ENCODE peak calls at places on chromosome 4, in six cellular contexts. One of them, this sample, is unnamed.

GRCh38 chr4:6608758-6609414 is 31.6 kb upstream of the MRFAP1 start:
- DNase-seq in heart right ventricle: no peak
- DNase-seq in memory B cell: no peak
- DNase-seq in mesothelial cell of epicardium: no peak
- DNase-seq in activated CD4-positive, alpha-beta T cell treated with anti-CD3 and anti-CD28 coated beads, Interleukin-2, amount 10 ng/mL, durations not matched to agents 7 days and 5 days: no peak
- DNase-seq in activated naive CD4-positive, alpha-beta T cell: no peak
- DNase-seq in this sample: no peak

GRCh38 chr4:180913750-180914149 is 1329.5 kb upstream of the TENM3 start:
- DNase-seq in heart right ventricle: no peak
- DNase-seq in memory B cell: no peak
- DNase-seq in mesothelial cell of epicardium: no peak
- DNase-seq in activated CD4-positive, alpha-beta T cell treated with anti-CD3 and anti-CD28 coated beads, Interleukin-2, amount 10 ng/mL, durations not matched to agents 7 days and 5 days: no peak
- DNase-seq in activated naive CD4-positive, alpha-beta T cell: no peak
- DNase-seq in this sample: no peak

GRCh38 chr4:101599620-101600019 is 190.9 kb upstream of the BANK1 start:
- DNase-seq in heart right ventricle: no peak
- DNase-seq in memory B cell: no peak
- DNase-seq in mesothelial cell of epicardium: no peak
- DNase-seq in activated CD4-positive, alpha-beta T cell treated with anti-CD3 and anti-CD28 coated beads, Interleukin-2, amount 10 ng/mL, durations not matched to agents 7 days and 5 days: no peak
- DNase-seq in activated naive CD4-positive, alpha-beta T cell: no peak
- DNase-seq in this sample: no peak

GRCh38 chr4:83486457-83487129 is 1.7 kb upstream of the ABRAXAS1 start:
- DNase-seq in heart right ventricle: no peak
- DNase-seq in memory B cell: no peak
- DNase-seq in mesothelial cell of epicardium: no peak
- DNase-seq in activated CD4-positive, alpha-beta T cell treated with anti-CD3 and anti-CD28 coated beads, Interleukin-2, amount 10 ng/mL, durations not matched to agents 7 days and 5 days: no peak
- DNase-seq in activated naive CD4-positive, alpha-beta T cell: no peak
- DNase-seq in this sample: no peak

GRCh38 chr4:139607302-139608060 is 51.5 kb upstream of the SETD7 start:
- DNase-seq in heart right ventricle: no peak
- DNase-seq in memory B cell: no peak
- DNase-seq in mesothelial cell of epicardium: no peak
- DNase-seq in activated CD4-positive, alpha-beta T cell treated with anti-CD3 and anti-CD28 coated beads, Interleukin-2, amount 10 ng/mL, durations not matched to agents 7 days and 5 days: no peak
- DNase-seq in activated naive CD4-positive, alpha-beta T cell: no peak
- DNase-seq in this sample: no peak

GRCh38 chr4:123390846-123391456 is 5.6 kb upstream of the SPRY1 start:
- DNase-seq in heart right ventricle: no peak
- DNase-seq in memory B cell: no peak
- DNase-seq in mesothelial cell of epicardium: no peak
- DNase-seq in activated CD4-positive, alpha-beta T cell treated with anti-CD3 and anti-CD28 coated beads, Interleukin-2, amount 10 ng/mL, durations not matched to agents 7 days and 5 days: no peak
- DNase-seq in activated naive CD4-positive, alpha-beta T cell: no peak
- DNase-seq in this sample: no peak

GRCh38 chr4:145285928-145286327 is 105.5 kb upstream of the OTUD4 start:
- DNase-seq in heart right ventricle: no peak
- DNase-seq in memory B cell: no peak
- DNase-seq in mesothelial cell of epicardium: no peak
- DNase-seq in activated CD4-positive, alpha-beta T cell treated with anti-CD3 and anti-CD28 coated beads, Interleukin-2, amount 10 ng/mL, durations not matched to agents 7 days and 5 days: no peak
- DNase-seq in activated naive CD4-positive, alpha-beta T cell: no peak
- DNase-seq in this sample: no peak

GRCh38 chr4:121462660-121463261 is 81.9 kb upstream of the QRFPR start:
- DNase-seq in heart right ventricle: no peak
- DNase-seq in memory B cell: peak; percentile 15
- DNase-seq in mesothelial cell of epicardium: no peak
- DNase-seq in activated CD4-positive, alpha-beta T cell treated with anti-CD3 and anti-CD28 coated beads, Interleukin-2, amount 10 ng/mL, durations not matched to agents 7 days and 5 days: peak; percentile 59
- DNase-seq in activated naive CD4-positive, alpha-beta T cell: peak; percentile 0
- DNase-seq in this sample: peak; percentile 31

GRCh38 chr4:182261651-182262223 is 18.5 kb downstream of the TENM3 start:
- DNase-seq in heart right ventricle: no peak
- DNase-seq in memory B cell: no peak
- DNase-seq in mesothelial cell of epicardium: no peak
- DNase-seq in activated CD4-positive, alpha-beta T cell treated with anti-CD3 and anti-CD28 coated beads, Interleukin-2, amount 10 ng/mL, durations not matched to agents 7 days and 5 days: no peak
- DNase-seq in activated naive CD4-positive, alpha-beta T cell: no peak
- DNase-seq in this sample: no peak

GRCh38 chr4:150164956-150165355 is 86.7 kb downstream of the DCLK2 start:
- DNase-seq in heart right ventricle: no peak
- DNase-seq in memory B cell: no peak
- DNase-seq in mesothelial cell of epicardium: no peak
- DNase-seq in activated CD4-positive, alpha-beta T cell treated with anti-CD3 and anti-CD28 coated beads, Interleukin-2, amount 10 ng/mL, durations not matched to agents 7 days and 5 days: no peak
- DNase-seq in activated naive CD4-positive, alpha-beta T cell: no peak
- DNase-seq in this sample: no peak

GRCh38 chr4:143084566-143084965 is 100.2 kb upstream of the USP38 start:
- DNase-seq in heart right ventricle: no peak
- DNase-seq in memory B cell: no peak
- DNase-seq in mesothelial cell of epicardium: no peak
- DNase-seq in activated CD4-positive, alpha-beta T cell treated with anti-CD3 and anti-CD28 coated beads, Interleukin-2, amount 10 ng/mL, durations not matched to agents 7 days and 5 days: no peak
- DNase-seq in activated naive CD4-positive, alpha-beta T cell: no peak
- DNase-seq in this sample: no peak

GRCh38 chr4:8855781-8856245 is 15.8 kb downstream of the HMX1 start:
- DNase-seq in heart right ventricle: no peak
- DNase-seq in memory B cell: no peak
- DNase-seq in mesothelial cell of epicardium: no peak
- DNase-seq in activated CD4-positive, alpha-beta T cell treated with anti-CD3 and anti-CD28 coated beads, Interleukin-2, amount 10 ng/mL, durations not matched to agents 7 days and 5 days: no peak
- DNase-seq in activated naive CD4-positive, alpha-beta T cell: no peak
- DNase-seq in this sample: no peak

GRCh38 chr4:172392741-172393140 is 579.5 kb downstream of the GALNTL6 start:
- DNase-seq in heart right ventricle: no peak
- DNase-seq in memory B cell: no peak
- DNase-seq in mesothelial cell of epicardium: no peak
- DNase-seq in activated CD4-positive, alpha-beta T cell treated with anti-CD3 and anti-CD28 coated beads, Interleukin-2, amount 10 ng/mL, durations not matched to agents 7 days and 5 days: no peak
- DNase-seq in activated naive CD4-positive, alpha-beta T cell: no peak
- DNase-seq in this sample: no peak

GRCh38 chr4:183797041-183797444 is 108.1 kb upstream of the STOX2 start:
- DNase-seq in heart right ventricle: peak; percentile 57
- DNase-seq in memory B cell: no peak
- DNase-seq in mesothelial cell of epicardium: no peak
- DNase-seq in activated CD4-positive, alpha-beta T cell treated with anti-CD3 and anti-CD28 coated beads, Interleukin-2, amount 10 ng/mL, durations not matched to agents 7 days and 5 days: no peak
- DNase-seq in activated naive CD4-positive, alpha-beta T cell: no peak
- DNase-seq in this sample: no peak

GRCh38 chr4:152516156-152516555 is 19.7 kb downstream of the FBXW7 start:
- DNase-seq in heart right ventricle: no peak
- DNase-seq in memory B cell: no peak
- DNase-seq in mesothelial cell of epicardium: no peak
- DNase-seq in activated CD4-positive, alpha-beta T cell treated with anti-CD3 and anti-CD28 coated beads, Interleukin-2, amount 10 ng/mL, durations not matched to agents 7 days and 5 days: no peak
- DNase-seq in activated naive CD4-positive, alpha-beta T cell: no peak
- DNase-seq in this sample: no peak

GRCh38 chr4:38753021-38753806 is 29.6 kb downstream of the TLR10 start:
- DNase-seq in heart right ventricle: peak; percentile 79
- DNase-seq in memory B cell: no peak
- DNase-seq in mesothelial cell of epicardium: peak; percentile 63
- DNase-seq in activated CD4-positive, alpha-beta T cell treated with anti-CD3 and anti-CD28 coated beads, Interleukin-2, amount 10 ng/mL, durations not matched to agents 7 days and 5 days: no peak
- DNase-seq in activated naive CD4-positive, alpha-beta T cell: no peak
- DNase-seq in this sample: peak; percentile 68

GRCh38 chr4:73606465-73606974 is 13.7 kb downstream of the RASSF6 start:
- DNase-seq in heart right ventricle: no peak
- DNase-seq in memory B cell: no peak
- DNase-seq in mesothelial cell of epicardium: no peak
- DNase-seq in activated CD4-positive, alpha-beta T cell treated with anti-CD3 and anti-CD28 coated beads, Interleukin-2, amount 10 ng/mL, durations not matched to agents 7 days and 5 days: no peak
- DNase-seq in activated naive CD4-positive, alpha-beta T cell: no peak
- DNase-seq in this sample: no peak

GRCh38 chr4:140346136-140346535 is 27.3 kb upstream of the SCOC start:
- DNase-seq in heart right ventricle: no peak
- DNase-seq in memory B cell: no peak
- DNase-seq in mesothelial cell of epicardium: no peak
- DNase-seq in activated CD4-positive, alpha-beta T cell treated with anti-CD3 and anti-CD28 coated beads, Interleukin-2, amount 10 ng/mL, durations not matched to agents 7 days and 5 days: no peak
- DNase-seq in activated naive CD4-positive, alpha-beta T cell: no peak
- DNase-seq in this sample: no peak

GRCh38 chr4:15942283-15942682 is 3.7 kb upstream of the FGFBP1 start:
- DNase-seq in heart right ventricle: no peak
- DNase-seq in memory B cell: no peak
- DNase-seq in mesothelial cell of epicardium: no peak
- DNase-seq in activated CD4-positive, alpha-beta T cell treated with anti-CD3 and anti-CD28 coated beads, Interleukin-2, amount 10 ng/mL, durations not matched to agents 7 days and 5 days: no peak
- DNase-seq in activated naive CD4-positive, alpha-beta T cell: no peak
- DNase-seq in this sample: no peak

GRCh38 chr4:190015538-190016368 is 11.3 kb downstream of the FRG2 start:
- DNase-seq in heart right ventricle: no peak
- DNase-seq in memory B cell: no peak
- DNase-seq in mesothelial cell of epicardium: no peak
- DNase-seq in activated CD4-positive, alpha-beta T cell treated with anti-CD3 and anti-CD28 coated beads, Interleukin-2, amount 10 ng/mL, durations not matched to agents 7 days and 5 days: no peak
- DNase-seq in activated naive CD4-positive, alpha-beta T cell: no peak
- DNase-seq in this sample: no peak

GRCh38 chr4:1603413-1604135 is 80.5 kb downstream of the FAM53A start:
- DNase-seq in heart right ventricle: peak; percentile 6
- DNase-seq in memory B cell: no peak
- DNase-seq in mesothelial cell of epicardium: no peak
- DNase-seq in activated CD4-positive, alpha-beta T cell treated with anti-CD3 and anti-CD28 coated beads, Interleukin-2, amount 10 ng/mL, durations not matched to agents 7 days and 5 days: no peak
- DNase-seq in activated naive CD4-positive, alpha-beta T cell: no peak
- DNase-seq in this sample: no peak

GRCh38 chr4:84684361-84684760 is 101.4 kb downstream of the CDS1 start:
- DNase-seq in heart right ventricle: no peak
- DNase-seq in memory B cell: no peak
- DNase-seq in mesothelial cell of epicardium: no peak
- DNase-seq in activated CD4-positive, alpha-beta T cell treated with anti-CD3 and anti-CD28 coated beads, Interleukin-2, amount 10 ng/mL, durations not matched to agents 7 days and 5 days: no peak
- DNase-seq in activated naive CD4-positive, alpha-beta T cell: no peak
- DNase-seq in this sample: no peak

GRCh38 chr4:7403001-7403400 is 31.7 kb downstream of the PSAPL1 start:
- DNase-seq in heart right ventricle: no peak
- DNase-seq in memory B cell: no peak
- DNase-seq in mesothelial cell of epicardium: no peak
- DNase-seq in activated CD4-positive, alpha-beta T cell treated with anti-CD3 and anti-CD28 coated beads, Interleukin-2, amount 10 ng/mL, durations not matched to agents 7 days and 5 days: no peak
- DNase-seq in activated naive CD4-positive, alpha-beta T cell: no peak
- DNase-seq in this sample: no peak

GRCh38 chr4:112509243-112510190 is 6.5 kb downstream of the NEUROG2 start:
- DNase-seq in heart right ventricle: no peak
- DNase-seq in memory B cell: no peak
- DNase-seq in mesothelial cell of epicardium: no peak
- DNase-seq in activated CD4-positive, alpha-beta T cell treated with anti-CD3 and anti-CD28 coated beads, Interleukin-2, amount 10 ng/mL, durations not matched to agents 7 days and 5 days: no peak
- DNase-seq in activated naive CD4-positive, alpha-beta T cell: no peak
- DNase-seq in this sample: no peak

GRCh38 chr4:101345596-101346311 is 1.6 kb downstream of the PPP3CA start:
- DNase-seq in heart right ventricle: peak; percentile 69
- DNase-seq in memory B cell: peak; percentile 66
- DNase-seq in mesothelial cell of epicardium: peak; percentile 27
- DNase-seq in activated CD4-positive, alpha-beta T cell treated with anti-CD3 and anti-CD28 coated beads, Interleukin-2, amount 10 ng/mL, durations not matched to agents 7 days and 5 days: peak; percentile 52
- DNase-seq in activated naive CD4-positive, alpha-beta T cell: peak; percentile 39
- DNase-seq in this sample: peak; percentile 61

GRCh38 chr4:1547863-1548637 is 136.1 kb downstream of the FAM53A start:
- DNase-seq in heart right ventricle: peak; percentile 70
- DNase-seq in memory B cell: no peak
- DNase-seq in mesothelial cell of epicardium: no peak
- DNase-seq in activated CD4-positive, alpha-beta T cell treated with anti-CD3 and anti-CD28 coated beads, Interleukin-2, amount 10 ng/mL, durations not matched to agents 7 days and 5 days: no peak
- DNase-seq in activated naive CD4-positive, alpha-beta T cell: no peak
- DNase-seq in this sample: no peak

GRCh38 chr4:53221832-53222480 is 143.9 kb downstream of the SCFD2 start:
- DNase-seq in heart right ventricle: no peak
- DNase-seq in memory B cell: no peak
- DNase-seq in mesothelial cell of epicardium: no peak
- DNase-seq in activated CD4-positive, alpha-beta T cell treated with anti-CD3 and anti-CD28 coated beads, Interleukin-2, amount 10 ng/mL, durations not matched to agents 7 days and 5 days: no peak
- DNase-seq in activated naive CD4-positive, alpha-beta T cell: no peak
- DNase-seq in this sample: no peak

GRCh38 chr4:173735055-173735454 is 205.0 kb upstream of the HAND2 start:
- DNase-seq in heart right ventricle: no peak
- DNase-seq in memory B cell: no peak
- DNase-seq in mesothelial cell of epicardium: no peak
- DNase-seq in activated CD4-positive, alpha-beta T cell treated with anti-CD3 and anti-CD28 coated beads, Interleukin-2, amount 10 ng/mL, durations not matched to agents 7 days and 5 days: no peak
- DNase-seq in activated naive CD4-positive, alpha-beta T cell: no peak
- DNase-seq in this sample: no peak

GRCh38 chr4:27442146-27442545 is 581.5 kb downstream of the STIM2 start:
- DNase-seq in heart right ventricle: no peak
- DNase-seq in memory B cell: no peak
- DNase-seq in mesothelial cell of epicardium: no peak
- DNase-seq in activated CD4-positive, alpha-beta T cell treated with anti-CD3 and anti-CD28 coated beads, Interleukin-2, amount 10 ng/mL, durations not matched to agents 7 days and 5 days: no peak
- DNase-seq in activated naive CD4-positive, alpha-beta T cell: no peak
- DNase-seq in this sample: no peak

GRCh38 chr4:189792819-189793618 is 147.7 kb upstream of the FRG1 start:
- DNase-seq in heart right ventricle: peak; percentile 64
- DNase-seq in memory B cell: peak; percentile 26
- DNase-seq in mesothelial cell of epicardium: no peak
- DNase-seq in activated CD4-positive, alpha-beta T cell treated with anti-CD3 and anti-CD28 coated beads, Interleukin-2, amount 10 ng/mL, durations not matched to agents 7 days and 5 days: peak; percentile 66
- DNase-seq in activated naive CD4-positive, alpha-beta T cell: peak; percentile 23
- DNase-seq in this sample: peak; percentile 31

GRCh38 chr4:23903859-23904438 is 14.1 kb upstream of the PPARGC1A start:
- DNase-seq in heart right ventricle: no peak
- DNase-seq in memory B cell: no peak
- DNase-seq in mesothelial cell of epicardium: no peak
- DNase-seq in activated CD4-positive, alpha-beta T cell treated with anti-CD3 and anti-CD28 coated beads, Interleukin-2, amount 10 ng/mL, durations not matched to agents 7 days and 5 days: no peak
- DNase-seq in activated naive CD4-positive, alpha-beta T cell: no peak
- DNase-seq in this sample: peak; percentile 9

GRCh38 chr4:56505269-56506109 is at the start of gene ARL9:
- DNase-seq in heart right ventricle: peak; percentile 38
- DNase-seq in memory B cell: peak; percentile 55
- DNase-seq in mesothelial cell of epicardium: peak; percentile 22
- DNase-seq in activated CD4-positive, alpha-beta T cell treated with anti-CD3 and anti-CD28 coated beads, Interleukin-2, amount 10 ng/mL, durations not matched to agents 7 days and 5 days: peak; percentile 69
- DNase-seq in activated naive CD4-positive, alpha-beta T cell: peak; percentile 63
- DNase-seq in this sample: peak; percentile 66

GRCh38 chr4:150123982-150124670 is 45.9 kb downstream of the DCLK2 start:
- DNase-seq in heart right ventricle: no peak
- DNase-seq in memory B cell: no peak
- DNase-seq in mesothelial cell of epicardium: no peak
- DNase-seq in activated CD4-positive, alpha-beta T cell treated with anti-CD3 and anti-CD28 coated beads, Interleukin-2, amount 10 ng/mL, durations not matched to agents 7 days and 5 days: no peak
- DNase-seq in activated naive CD4-positive, alpha-beta T cell: no peak
- DNase-seq in this sample: no peak

This sample was measured in left colon.